ENCODE peak calls at places on chromosomes 1 and 21, in four cellular contexts. M, C, N and Z are unnamed samples.
A peak's percentile ranks its signal among the peaks of the same experiment; 100 is the strongest.

GRCh38 chr1:93532780-93533378 is 85.0 kb downstream of the FNBP1L start:
- DNase-seq in M (no peak), C (no peak), N (no peak), Z (no peak)

GRCh38 chr1:152182431-152182830 is 23.4 kb upstream of the RPTN start:
- DNase-seq in M (no peak), C (no peak), N (peak; percentile 57), Z (peak; percentile 37)

GRCh38 chr1:231199868-231200267 is 38.0 kb downstream of the TRIM67 start:
- DNase-seq in M (no peak), C (no peak), N (no peak), Z (no peak)

GRCh38 chr1:153567621-153568366 is 2.1 kb upstream of the S100A2 start:
- DNase-seq in M (no peak), C (no peak), N (peak; percentile 49), Z (peak; percentile 90)

GRCh38 chr1:44740179-44740617 is 561 bp downstream of the KIF2C start:
- DNase-seq in M (no peak), C (no peak), N (no peak), Z (no peak)

GRCh38 chr21:38806153-38806941 is 618 bp downstream of the ETS2 start:
- DNase-seq in M (peak; percentile 66), C (no peak), N (peak; percentile 36), Z (no peak)

GRCh38 chr1:245512181-245512888 is 357.6 kb downstream of the KIF26B start:
- DNase-seq in M (no peak), C (no peak), N (no peak), Z (peak; percentile 17)

GRCh38 chr1:167789501-167789900 is 67.7 kb downstream of the MPZL1 start:
- DNase-seq in M (no peak), C (no peak), N (no peak), Z (no peak)

GRCh38 chr1:220370041-220370700 is 97.9 kb upstream of the RAB3GAP2 start:
- DNase-seq in M (no peak), C (no peak), N (peak; percentile 83), Z (peak; percentile 91)

GRCh38 chr1:60600532-60600931 is 481.8 kb upstream of the NFIA start:
- DNase-seq in M (no peak), C (no peak), N (no peak), Z (no peak)

GRCh38 chr1:227777156-227777555 is 38.3 kb upstream of the PRSS38 start:
- DNase-seq in M (no peak), C (no peak), N (no peak), Z (no peak)

GRCh38 chr1:94852758-94853157 is 32.6 kb downstream of the SLC44A3 start:
- DNase-seq in M (no peak), C (no peak), N (peak; percentile 21), Z (no peak)

GRCh38 chr1:204415351-204415750 is 3.7 kb upstream of the PPP1R15B start:
- DNase-seq in M (no peak), C (no peak), N (no peak), Z (no peak)

GRCh38 chr1:6000444-6001288 is 8.4 kb upstream of the NPHP4 start:
- DNase-seq in M (peak; percentile 32), C (no peak), N (no peak), Z (no peak)

GRCh38 chr1:180193371-180194047 is 36.6 kb upstream of the LHX4 start:
- DNase-seq in M (peak; percentile 21), C (no peak), N (no peak), Z (no peak)

GRCh38 chr1:206897175-206897574 is at the start of gene IL24:
- DNase-seq in M (no peak), C (no peak), N (no peak), Z (no peak)

GRCh38 chr1:208148380-208148779 is 95.8 kb downstream of the PLXNA2 start:
- DNase-seq in M (no peak), C (no peak), N (no peak), Z (no peak)

GRCh38 chr21:17451364-17451869 is 61.4 kb upstream of the CXADR start:
- DNase-seq in M (no peak), C (no peak), N (peak; percentile 77), Z (peak; percentile 67)

GRCh38 chr1:26225033-26225831 is 8.8 kb upstream of the CEP85 start:
- DNase-seq in M (peak; percentile 82), C (peak; percentile 59), N (peak; percentile 17), Z (peak; percentile 23)

GRCh38 chr1:30929135-30929889 is 20.8 kb upstream of the SDC3 start:
- DNase-seq in M (no peak), C (peak; percentile 29), N (peak; percentile 71), Z (peak; percentile 43)

GRCh38 chr1:15952317-15953258 is 23.3 kb downstream of the ZBTB17 start:
- DNase-seq in M (no peak), C (no peak), N (peak; percentile 98), Z (peak; percentile 97)

GRCh38 chr1:112849425-112849966 is 106.5 kb downstream of the SLC16A1 start:
- DNase-seq in M (peak; percentile 41), C (peak; percentile 7), N (peak; percentile 71), Z (peak; percentile 79)

GRCh38 chr1:178664278-178664677 is 60.8 kb upstream of the RALGPS2 start:
- DNase-seq in M (no peak), C (no peak), N (no peak), Z (no peak)

GRCh38 chr21:45972716-45973474 is 8.7 kb upstream of the COL6A1 start:
- DNase-seq in M (peak; percentile 91), C (no peak), N (peak; percentile 71), Z (peak; percentile 89)

GRCh38 chr1:67578397-67579020 is 106.5 kb upstream of the GADD45A start:
- DNase-seq in M (no peak), C (no peak), N (no peak), Z (no peak)

GRCh38 chr1:225738763-225739162 is 38.9 kb upstream of the SRP9 start:
- DNase-seq in M (no peak), C (no peak), N (no peak), Z (no peak)

GRCh38 chr1:228379666-228380065 is 27.0 kb downstream of the TRIM11 start:
- DNase-seq in M (no peak), C (no peak), N (no peak), Z (no peak)

GRCh38 chr21:30194701-30195299 is 21.1 kb downstream of the CLDN8 start:
- DNase-seq in M (no peak), C (no peak), N (peak; percentile 4), Z (peak; percentile 50)

GRCh38 chr1:223711838-223712183 is 528 bp upstream of the CAPN2 start:
- DNase-seq in M (no peak), C (no peak), N (no peak), Z (no peak)

GRCh38 chr1:32014199-32014936 is 700 bp downstream of the KHDRBS1 start:
- DNase-seq in M (peak; percentile 66), C (peak; percentile 57), N (peak; percentile 62), Z (peak; percentile 53)

GRCh38 chr21:31872072-31872451 is 758 bp upstream of the HUNK start:
- DNase-seq in M (no peak), C (no peak), N (no peak), Z (no peak)

GRCh38 chr1:163673756-163674155 is 352.0 kb downstream of the NUF2 start:
- DNase-seq in M (no peak), C (no peak), N (no peak), Z (no peak)

GRCh38 chr1:94122201-94122970 is 1.4 kb upstream of the ABCA4 start:
- DNase-seq in M (no peak), C (no peak), N (peak; percentile 27), Z (peak; percentile 89)

GRCh38 chr1:39901486-39902120 is at the start of gene MYCL:
- DNase-seq in M (peak; percentile 81), C (peak; percentile 73), N (peak; percentile 80), Z (peak; percentile 89)

GRCh38 chr1:34929853-34930701 is 627 bp upstream of the DLGAP3 start:
- DNase-seq in M (no peak), C (no peak), N (no peak), Z (no peak)

GRCh38 chr1:182687361-182687760 is 3.0 kb upstream of the RGS8 start:
- DNase-seq in M (no peak), C (no peak), N (no peak), Z (no peak)

GRCh38 chr21:30943920-30944319 is 62.5 kb upstream of the KRTAP11-1 start:
- DNase-seq in M (no peak), C (no peak), N (no peak), Z (no peak)

GRCh38 chr1:246280551-246280950 is 226.5 kb downstream of the SMYD3 start:
- DNase-seq in M (no peak), C (no peak), N (peak; percentile 36), Z (no peak)

GRCh38 chr1:56436912-56437403 is 142.4 kb downstream of the PLPP3 start:
- DNase-seq in M (no peak), C (peak; percentile 71), N (no peak), Z (no peak)

GRCh38 chr1:243474384-243474851 is 218.6 kb downstream of the SDCCAG8 start:
- DNase-seq in M (no peak), C (no peak), N (no peak), Z (no peak)